ENCODE peak calls at places on chromosome 14, in seven cellular contexts. R is HepG2, Z is GM12878, L is K562, E is GM12891, Y is SK-N-SH, B is H1. J is an unnamed sample.

GRCh38 chr14:68807987-68808386 is 15.1 kb upstream of the ZFP36L1 start:
- DNase-seq in E (no peak), Z (no peak), Y (peak; percentile 27), R (no peak), B (no peak), L (no peak), J (no peak)

GRCh38 chr14:22555573-22556011 is 33.4 kb downstream of the DAD1 start:
- DNase-seq in R (no peak), B (no peak), L (no peak), Z (peak; percentile 84), E (no peak), Y (no peak), J (no peak)

GRCh38 chr14:93655078-93655750 is 133.1 kb downstream of the PRIMA1 start:
- DNase-seq in L (peak; percentile 43), E (no peak), Y (peak; percentile 56), B (peak; percentile 45), Z (peak; percentile 3), R (peak; percentile 60), J (no peak)

GRCh38 chr14:49545071-49545470 is 41.1 kb downstream of the RPS29 start:
- DNase-seq in B (no peak), Y (no peak), R (no peak), E (no peak), L (no peak), Z (no peak), J (no peak)

GRCh38 chr14:79997509-79998210 is 213.6 kb downstream of the DIO2 start:
- DNase-seq in Y (no peak), B (no peak), Z (no peak), E (no peak), R (no peak), L (no peak), J (no peak)

GRCh38 chr14:86799244-86799647 is 1193.7 kb downstream of the GALC start:
- DNase-seq in L (no peak), Y (no peak), E (no peak), R (peak; percentile 72), Z (no peak), B (no peak), J (no peak)

GRCh38 chr14:57846631-57847030 is 19.3 kb downstream of the SLC35F4 start:
- DNase-seq in L (no peak), R (no peak), Z (no peak), Y (no peak), E (no peak), B (no peak), J (no peak)

GRCh38 chr14:54338696-54339317 is 58.0 kb upstream of the CDKN3 start:
- DNase-seq in R (no peak), Z (no peak), L (peak; percentile 19), B (no peak), E (no peak), Y (no peak), J (no peak)

GRCh38 chr14:84465890-84466289 is 1064.1 kb upstream of the FLRT2 start:
- DNase-seq in R (no peak), Y (no peak), E (no peak), B (no peak), Z (no peak), L (no peak), J (no peak)
- TF ChIP-seq TAF1 in R (no peak), Y (no peak), E (no peak), B (no peak), Z (no peak), L (no peak), J (no peak)

DNA sequence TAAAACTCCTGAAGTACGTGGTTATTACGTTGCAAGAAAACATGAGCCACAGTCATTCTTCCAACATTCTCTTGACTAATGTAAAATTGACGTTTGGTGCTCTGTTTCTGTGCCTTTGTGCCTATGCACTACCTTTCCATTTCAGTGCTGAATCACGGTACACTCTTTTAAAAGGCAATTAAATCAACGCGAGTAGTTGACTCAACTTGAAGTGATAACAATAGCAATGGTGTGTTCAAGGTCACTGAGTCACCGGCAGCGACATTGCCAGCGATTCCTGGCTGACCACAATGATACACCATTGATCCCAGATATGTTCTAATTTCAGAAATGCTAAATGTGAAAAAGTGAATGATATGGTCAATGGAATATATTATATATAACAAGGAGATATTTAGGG is 17.8 kb downstream of the AK7 start:
- DNase-seq in Y (no peak), R (peak; percentile 62), E (no peak), Z (no peak), B (no peak), L (no peak), J (no peak)
- TF ChIP-seq TAF1 in Y (no peak), R (no peak), E (no peak), Z (no peak), B (no peak), L (no peak), J (no peak)

DNA sequence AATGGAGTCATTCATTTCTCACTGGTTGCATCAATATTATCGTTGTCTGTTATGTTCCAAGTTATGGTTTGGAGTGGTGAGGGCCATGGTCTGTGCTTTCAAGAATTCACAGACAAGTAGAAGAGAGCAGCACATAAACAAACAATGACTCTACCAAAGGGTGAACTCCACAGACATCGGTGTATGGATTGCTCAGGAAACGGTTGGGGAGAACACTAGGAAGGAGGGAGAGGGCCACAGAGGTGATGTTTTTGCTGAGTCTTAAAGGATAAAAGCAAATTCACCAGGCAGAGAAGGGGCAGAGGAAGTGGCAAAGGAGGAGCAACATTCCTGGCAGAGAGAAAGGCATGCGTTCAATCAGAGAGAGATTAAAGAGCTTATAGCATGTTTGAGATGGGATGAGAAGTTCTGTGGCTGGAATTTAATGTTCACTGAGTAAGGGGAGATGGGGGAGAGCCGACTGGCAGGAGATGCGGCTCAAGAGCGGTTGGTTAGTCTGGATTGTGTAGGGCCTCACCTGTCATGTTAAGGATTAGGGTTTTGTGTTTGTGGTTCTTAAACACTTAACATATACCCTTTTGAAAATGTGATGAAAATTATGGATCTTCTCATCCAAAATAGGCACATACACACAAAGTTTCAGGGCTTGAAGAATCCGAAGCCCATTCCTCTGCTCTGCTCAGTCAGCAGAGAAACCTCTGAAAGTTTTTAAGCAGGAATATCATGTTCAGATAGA is 42.3 kb upstream of the FRMD6 start:
- DNase-seq in B (no peak), Z (no peak), Y (no peak), L (no peak), R (no peak), E (no peak), J (no peak)
- TF ChIP-seq TAF1 in B (no peak), Z (no peak), Y (no peak), L (no peak), R (no peak), E (no peak), J (no peak)

DNA sequence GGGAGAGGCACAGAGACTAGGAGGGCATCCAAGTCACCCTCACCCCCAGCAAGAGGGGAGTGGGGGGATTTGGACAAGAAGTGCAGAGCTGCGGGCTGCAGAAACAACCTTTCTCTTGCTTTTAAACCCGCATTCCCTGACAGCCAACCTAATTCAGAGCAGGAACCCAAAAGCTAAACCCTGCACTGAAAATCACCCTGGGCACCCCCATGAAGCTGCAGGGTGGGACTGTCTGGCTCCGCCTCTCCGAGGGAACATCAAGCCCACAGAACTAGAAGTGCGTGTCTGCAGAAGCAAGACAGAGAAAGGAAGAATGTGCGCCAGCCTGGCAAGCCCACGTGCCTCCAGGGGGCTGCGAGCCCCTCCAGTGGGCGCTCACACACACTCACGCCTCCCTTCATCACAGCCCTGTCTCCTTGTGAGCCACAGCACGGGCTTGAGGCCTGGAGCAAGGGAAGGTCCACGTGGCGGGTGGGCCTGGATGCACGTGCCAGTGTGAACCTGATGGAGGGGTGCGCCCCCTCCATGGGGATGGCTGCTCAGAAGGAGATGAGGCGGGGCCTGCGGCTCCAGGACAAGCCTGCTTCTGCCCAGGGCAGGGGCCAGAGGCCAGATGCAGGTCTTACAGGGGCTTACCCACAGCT is 27.8 kb upstream of the PNMA1 start:
- DNase-seq in R (no peak), Y (peak; percentile 44), Z (no peak), L (no peak), B (no peak), E (no peak), J (no peak)
- TF ChIP-seq TAF1 in R (no peak), Y (no peak), Z (no peak), L (no peak), B (no peak), E (no peak), J (no peak)

DNA sequence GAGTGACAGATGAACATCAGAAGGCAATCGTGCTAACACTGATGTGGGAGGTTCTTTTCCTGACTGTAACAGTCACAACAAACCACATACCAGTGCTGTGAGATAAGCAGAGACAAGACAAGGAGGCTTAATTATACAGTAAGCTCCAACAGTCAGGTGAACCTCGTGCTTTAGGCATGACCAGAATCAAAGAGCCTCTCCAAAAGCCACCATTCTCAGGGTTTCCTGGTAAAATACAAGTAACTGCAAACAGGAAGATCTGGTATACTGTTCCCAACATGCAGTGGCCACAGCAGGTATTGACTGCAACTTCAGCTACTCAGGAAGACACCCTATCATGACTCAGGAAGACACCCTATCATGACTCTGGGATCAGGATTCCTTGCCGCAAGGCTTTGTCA is 47.3 kb upstream of the GTF2A1 start:
- DNase-seq in Y (no peak), Z (no peak), R (peak; percentile 13), L (peak; percentile 61), E (no peak), B (no peak), J (no peak)
- TF ChIP-seq TAF1 in Y (no peak), Z (no peak), R (no peak), L (no peak), E (no peak), B (no peak), J (no peak)

GRCh38 chr14:101372894-101373640 is 188.2 kb upstream of the DIO3 start:
- DNase-seq in B (no peak), Z (no peak), Y (no peak), L (no peak), R (no peak), E (no peak), J (no peak)
- TF ChIP-seq TAF1 in B (no peak), Z (no peak), Y (no peak), L (no peak), R (no peak), E (no peak), J (no peak)

GRCh38 chr14:31243860-31244259 is 36.3 kb upstream of the HECTD1 start:
- DNase-seq in Y (no peak), R (no peak), L (peak; percentile 70), E (no peak), B (no peak), Z (no peak), J (no peak)
- TF ChIP-seq TAF1 in Y (no peak), R (no peak), L (no peak), E (no peak), B (no peak), Z (no peak), J (no peak)

GRCh38 chr14:64465856-64466554 is 706 bp downstream of the AKAP5 start:
- DNase-seq in L (peak; percentile 24), B (no peak), E (no peak), Z (no peak), Y (peak; percentile 52), R (no peak), J (no peak)
- TF ChIP-seq TAF1 in L (no peak), B (no peak), E (no peak), Z (no peak), Y (no peak), R (no peak), J (no peak)

DNA sequence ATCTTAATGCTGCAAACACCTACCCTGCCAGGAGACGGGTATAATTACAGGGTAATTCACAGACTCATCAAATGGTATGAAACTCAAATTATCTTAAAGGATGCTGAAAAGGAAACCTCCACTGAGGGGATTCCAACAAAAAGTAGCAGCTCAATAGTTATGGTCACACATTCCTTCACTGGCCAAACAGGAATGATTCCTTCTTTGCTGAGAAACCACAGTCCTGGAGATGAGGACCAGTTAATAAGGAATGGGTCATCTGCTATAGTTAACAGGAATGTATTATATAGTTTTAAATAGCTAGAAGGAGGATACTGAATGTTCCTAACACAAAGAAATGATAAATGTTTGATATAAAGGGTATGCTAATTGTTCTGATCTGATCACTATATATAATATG is 136.9 kb downstream of the STXBP6 start:
- DNase-seq in B (no peak), R (no peak), E (no peak), Y (no peak), L (no peak), Z (no peak), J (no peak)
- TF ChIP-seq TAF1 in B (no peak), R (no peak), E (no peak), Y (no peak), L (no peak), Z (no peak), J (no peak)